ENCODE peak calls at places on chromosomes 5 and 9, in five cellular contexts. One of them, this sample, is unnamed.
A peak's percentile ranks its signal among the peaks of the same experiment; 100 is the strongest.

GRCh38 chr9:21506910-21507795 is 25.0 kb upstream of the IFNE start:
- ATAC-seq in right cardiac atrium: no peak
- ATAC-seq in PC-3: peak; percentile 7
- ATAC-seq in lower lobe of right lung: no peak
- ATAC-seq in A549: no peak
- ATAC-seq in this sample: no peak

GRCh38 chr5:81371354-81371876 is 22.5 kb downstream of the ACOT12 start:
- ATAC-seq in right cardiac atrium: no peak
- ATAC-seq in PC-3: no peak
- ATAC-seq in lower lobe of right lung: no peak
- ATAC-seq in A549: no peak
- ATAC-seq in this sample: no peak

GRCh38 chr5:71633255-71634155 is 46.4 kb downstream of the MCCC2 start:
- ATAC-seq in right cardiac atrium: no peak
- ATAC-seq in PC-3: no peak
- ATAC-seq in lower lobe of right lung: no peak
- ATAC-seq in A549: no peak
- ATAC-seq in this sample: no peak

GRCh38 chr5:69364414-69364813 is 4.9 kb downstream of the AK6 start:
- ATAC-seq in right cardiac atrium: no peak
- ATAC-seq in PC-3: peak; percentile 17
- ATAC-seq in lower lobe of right lung: no peak
- ATAC-seq in A549: peak; percentile 48
- ATAC-seq in this sample: no peak

GRCh38 chr9:111078391-111079038 is 40.2 kb upstream of the LPAR1 start:
- ATAC-seq in right cardiac atrium: no peak
- ATAC-seq in PC-3: no peak
- ATAC-seq in lower lobe of right lung: peak; percentile 29
- ATAC-seq in A549: no peak
- ATAC-seq in this sample: no peak

GRCh38 chr5:68285075-68285827 is 69.7 kb downstream of the PIK3R1 start:
- ATAC-seq in right cardiac atrium: no peak
- ATAC-seq in PC-3: no peak
- ATAC-seq in lower lobe of right lung: peak; percentile 26
- ATAC-seq in A549: no peak
- ATAC-seq in this sample: no peak

GRCh38 chr5:1282139-1282992 is 12.5 kb downstream of the TERT start:
- ATAC-seq in right cardiac atrium: no peak
- ATAC-seq in PC-3: no peak
- ATAC-seq in lower lobe of right lung: no peak
- ATAC-seq in A549: no peak
- ATAC-seq in this sample: no peak

GRCh38 chr5:132376694-132377641 is 7.5 kb downstream of the SLC22A5 start:
- ATAC-seq in right cardiac atrium: peak; percentile 53
- ATAC-seq in PC-3: no peak
- ATAC-seq in lower lobe of right lung: no peak
- ATAC-seq in A549: no peak
- ATAC-seq in this sample: peak; percentile 23

GRCh38 chr5:90932052-90932699 is 373.6 kb downstream of the ADGRV1 start:
- ATAC-seq in right cardiac atrium: peak; percentile 72
- ATAC-seq in PC-3: peak; percentile 80
- ATAC-seq in lower lobe of right lung: peak; percentile 75
- ATAC-seq in A549: peak; percentile 93
- ATAC-seq in this sample: peak; percentile 69

GRCh38 chr5:61298066-61298465 is 34.0 kb upstream of the ZSWIM6 start:
- ATAC-seq in right cardiac atrium: no peak
- ATAC-seq in PC-3: no peak
- ATAC-seq in lower lobe of right lung: no peak
- ATAC-seq in A549: no peak
- ATAC-seq in this sample: no peak

GRCh38 chr5:52895572-52896296 is 93.4 kb upstream of the ITGA2 start:
- ATAC-seq in right cardiac atrium: no peak
- ATAC-seq in PC-3: no peak
- ATAC-seq in lower lobe of right lung: no peak
- ATAC-seq in A549: no peak
- ATAC-seq in this sample: no peak

GRCh38 chr5:64680289-64680688 is 10.0 kb upstream of the SHISAL2B start:
- ATAC-seq in right cardiac atrium: no peak
- ATAC-seq in PC-3: peak; percentile 48
- ATAC-seq in lower lobe of right lung: no peak
- ATAC-seq in A549: peak; percentile 86
- ATAC-seq in this sample: no peak

GRCh38 chr5:54619732-54620582 is 102.4 kb downstream of the SNX18 start:
- ATAC-seq in right cardiac atrium: no peak
- ATAC-seq in PC-3: peak; percentile 81
- ATAC-seq in lower lobe of right lung: peak; percentile 48
- ATAC-seq in A549: no peak
- ATAC-seq in this sample: no peak

GRCh38 chr5:98663521-98663920 is 109.9 kb upstream of the RGMB start:
- ATAC-seq in right cardiac atrium: no peak
- ATAC-seq in PC-3: no peak
- ATAC-seq in lower lobe of right lung: peak; percentile 35
- ATAC-seq in A549: no peak
- ATAC-seq in this sample: no peak

GRCh38 chr9:16704489-16705111 is 165.9 kb downstream of the BNC2 start:
- ATAC-seq in right cardiac atrium: peak; percentile 78
- ATAC-seq in PC-3: peak; percentile 39
- ATAC-seq in lower lobe of right lung: peak; percentile 58
- ATAC-seq in A549: peak; percentile 86
- ATAC-seq in this sample: peak; percentile 74

GRCh38 chr5:181281077-181281983 is 20.4 kb upstream of the TRIM52 start:
- ATAC-seq in right cardiac atrium: no peak
- ATAC-seq in PC-3: no peak
- ATAC-seq in lower lobe of right lung: no peak
- ATAC-seq in A549: no peak
- ATAC-seq in this sample: no peak

GRCh38 chr9:71781391-71781790 is 13.1 kb upstream of the CEMIP2 start:
- ATAC-seq in right cardiac atrium: no peak
- ATAC-seq in PC-3: peak; percentile 42
- ATAC-seq in lower lobe of right lung: no peak
- ATAC-seq in A549: no peak
- ATAC-seq in this sample: no peak

GRCh38 chr9:37574241-37574721 is 1.9 kb downstream of the FBXO10 start:
- ATAC-seq in right cardiac atrium: no peak
- ATAC-seq in PC-3: no peak
- ATAC-seq in lower lobe of right lung: no peak
- ATAC-seq in A549: no peak
- ATAC-seq in this sample: no peak

GRCh38 chr5:69091771-69092170 is 2.0 kb upstream of the SLC30A5 start:
- ATAC-seq in right cardiac atrium: no peak
- ATAC-seq in PC-3: no peak
- ATAC-seq in lower lobe of right lung: no peak
- ATAC-seq in A549: no peak
- ATAC-seq in this sample: no peak

GRCh38 chr9:130239363-130239695 is 26.2 kb upstream of the HMCN2 start:
- ATAC-seq in right cardiac atrium: no peak
- ATAC-seq in PC-3: no peak
- ATAC-seq in lower lobe of right lung: no peak
- ATAC-seq in A549: no peak
- ATAC-seq in this sample: no peak
- H3K4me1 ChIP-seq in right cardiac atrium: no peaks in the 10 kb centered on the region
- H3K4me1 ChIP-seq in PC-3: no peaks in the 10 kb centered on the region
- H3K4me1 ChIP-seq in lower lobe of right lung: peaks cover 30% of the 10 kb centered on the region
- H3K4me1 ChIP-seq in A549: peaks cover 17% of the 10 kb centered on the region
- H3K4me1 ChIP-seq in this sample: no peaks in the 10 kb centered on the region

DNA sequence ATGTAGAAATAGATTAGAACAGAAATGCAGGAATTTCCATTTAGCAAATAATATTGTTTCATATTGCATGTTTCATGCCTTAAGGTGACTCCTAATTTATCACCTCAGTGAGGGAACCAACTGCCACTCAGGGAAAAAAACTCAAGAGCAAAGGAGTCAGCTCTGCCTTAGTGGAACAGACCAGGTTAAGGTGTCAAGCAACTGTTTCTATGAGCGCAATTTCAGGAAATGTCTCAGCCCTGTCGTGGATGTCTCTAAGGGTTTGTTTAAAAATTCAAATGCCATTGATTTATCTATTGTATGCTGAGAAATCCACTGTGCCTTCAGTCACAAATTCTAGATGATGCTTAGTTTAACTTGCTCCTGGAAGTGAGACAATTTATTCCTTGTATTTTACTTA is 34.7 kb upstream of the PDZD2 start:
- ATAC-seq in right cardiac atrium: no peak
- ATAC-seq in PC-3: no peak
- ATAC-seq in lower lobe of right lung: no peak
- ATAC-seq in A549: no peak
- ATAC-seq in this sample: no peak
- H3K4me3 ChIP-seq in right cardiac atrium: no peak overlapping the region
- H3K4me3 ChIP-seq in PC-3: no peak overlapping the region
- H3K4me3 ChIP-seq in lower lobe of right lung: no peak overlapping the region
- H3K4me3 ChIP-seq in A549: no peak overlapping the region
- H3K4me3 ChIP-seq in this sample: no peak overlapping the region

DNA sequence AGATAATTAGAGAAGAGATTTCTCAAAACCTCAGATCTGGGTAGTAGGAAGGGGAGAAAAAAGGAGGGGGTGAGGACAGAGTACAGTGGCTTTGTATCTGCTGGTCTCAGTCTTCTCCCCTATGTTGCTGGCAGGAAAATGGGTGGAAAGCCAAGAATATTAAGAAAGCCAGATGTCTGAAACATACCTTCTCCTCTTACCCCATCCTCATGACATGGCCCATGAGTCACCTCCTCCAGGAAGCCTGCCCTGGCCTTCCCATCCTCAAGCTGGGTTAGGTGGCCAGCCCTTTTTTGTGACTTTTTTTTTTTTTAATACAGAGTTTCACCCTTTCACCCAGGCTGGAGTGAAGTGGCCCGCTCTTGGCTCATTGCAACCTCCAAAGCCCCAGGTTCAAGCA is 61.8 kb downstream of the ABCA1 start:
- ATAC-seq in right cardiac atrium: no peak
- ATAC-seq in PC-3: no peak
- ATAC-seq in lower lobe of right lung: no peak
- ATAC-seq in A549: no peak
- ATAC-seq in this sample: no peak
- H3K4me1 ChIP-seq in right cardiac atrium: peaks cover 3% of the 10 kb centered on the region
- H3K4me1 ChIP-seq in PC-3: peaks cover 41% of the 10 kb centered on the region
- H3K4me1 ChIP-seq in lower lobe of right lung: peaks cover 47% of the 10 kb centered on the region
- H3K4me1 ChIP-seq in A549: peaks cover 47% of the 10 kb centered on the region
- H3K4me1 ChIP-seq in this sample: peaks cover 22% of the 10 kb centered on the region

GRCh38 chr5:6715758-6716633 is 2.8 kb downstream of the TENT4A start:
- ATAC-seq in right cardiac atrium: no peak
- ATAC-seq in PC-3: no peak
- ATAC-seq in lower lobe of right lung: no peak
- ATAC-seq in A549: no peak
- ATAC-seq in this sample: no peak

GRCh38 chr5:6717247-6717646 is 4.0 kb downstream of the TENT4A start:
- ATAC-seq in right cardiac atrium: no peak
- ATAC-seq in PC-3: no peak
- ATAC-seq in lower lobe of right lung: no peak
- ATAC-seq in A549: no peak
- ATAC-seq in this sample: no peak

GRCh38 chr5:6715271-6715670 is 2.0 kb downstream of the TENT4A start:
- ATAC-seq in right cardiac atrium: no peak
- ATAC-seq in PC-3: no peak
- ATAC-seq in lower lobe of right lung: no peak
- ATAC-seq in A549: no peak
- ATAC-seq in this sample: no peak

GRCh38 chr5:6717687-6718086 is 4.5 kb downstream of the TENT4A start:
- ATAC-seq in right cardiac atrium: no peak
- ATAC-seq in PC-3: no peak
- ATAC-seq in lower lobe of right lung: no peak
- ATAC-seq in A549: no peak
- ATAC-seq in this sample: no peak

DNA sequence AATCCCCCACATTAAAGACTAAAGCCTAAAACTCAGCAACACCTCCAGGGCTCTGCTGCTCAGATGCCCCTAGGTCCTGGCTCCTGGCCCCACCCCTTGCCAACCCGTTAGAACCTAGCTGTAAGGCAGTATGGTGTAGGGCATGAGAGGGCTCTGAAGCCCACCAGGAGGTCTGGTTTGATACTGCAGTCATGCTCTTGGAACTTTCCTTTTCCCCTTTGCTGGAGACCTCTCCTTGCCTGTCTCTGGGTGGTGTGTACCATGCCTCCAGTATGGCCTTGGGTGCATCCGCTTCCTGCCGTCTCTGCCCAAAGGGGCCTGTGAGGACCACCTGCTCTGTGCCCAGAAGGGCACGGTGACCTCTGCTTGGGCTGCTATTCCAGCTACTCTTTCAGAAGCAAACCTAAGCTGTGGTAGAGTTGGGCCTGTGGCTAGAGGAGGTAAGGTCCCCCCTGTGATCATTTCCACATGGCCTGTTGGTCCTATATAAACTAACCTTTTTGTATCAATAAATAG is 3.5 kb downstream of the TENT4A start:
- ATAC-seq in right cardiac atrium: no peak
- ATAC-seq in PC-3: no peak
- ATAC-seq in lower lobe of right lung: no peak
- ATAC-seq in A549: no peak
- ATAC-seq in this sample: no peak
- H3K4me3 ChIP-seq in right cardiac atrium: no peak overlapping the region
- H3K4me3 ChIP-seq in PC-3: peak overlapping the region; percentile 87
- H3K4me3 ChIP-seq in lower lobe of right lung: no peak overlapping the region
- H3K4me3 ChIP-seq in A549: no peak overlapping the region
- H3K4me3 ChIP-seq in this sample: no peak overlapping the region

GRCh38 chr9:69071059-69071458 is 35.5 kb downstream of the FXN start:
- ATAC-seq in right cardiac atrium: peak; percentile 34
- ATAC-seq in PC-3: no peak
- ATAC-seq in lower lobe of right lung: no peak
- ATAC-seq in A549: no peak
- ATAC-seq in this sample: no peak

GRCh38 chr9:69076550-69076949 is 41.0 kb downstream of the FXN start:
- ATAC-seq in right cardiac atrium: peak; percentile 32
- ATAC-seq in PC-3: no peak
- ATAC-seq in lower lobe of right lung: no peak
- ATAC-seq in A549: no peak
- ATAC-seq in this sample: peak; percentile 47

GRCh38 chr9:69074801-69075200 is 39.2 kb downstream of the FXN start:
- ATAC-seq in right cardiac atrium: no peak
- ATAC-seq in PC-3: no peak
- ATAC-seq in lower lobe of right lung: no peak
- ATAC-seq in A549: no peak
- ATAC-seq in this sample: no peak

GRCh38 chr9:69070201-69070600 is 34.6 kb downstream of the FXN start:
- ATAC-seq in right cardiac atrium: no peak
- ATAC-seq in PC-3: no peak
- ATAC-seq in lower lobe of right lung: no peak
- ATAC-seq in A549: no peak
- ATAC-seq in this sample: no peak

DNA sequence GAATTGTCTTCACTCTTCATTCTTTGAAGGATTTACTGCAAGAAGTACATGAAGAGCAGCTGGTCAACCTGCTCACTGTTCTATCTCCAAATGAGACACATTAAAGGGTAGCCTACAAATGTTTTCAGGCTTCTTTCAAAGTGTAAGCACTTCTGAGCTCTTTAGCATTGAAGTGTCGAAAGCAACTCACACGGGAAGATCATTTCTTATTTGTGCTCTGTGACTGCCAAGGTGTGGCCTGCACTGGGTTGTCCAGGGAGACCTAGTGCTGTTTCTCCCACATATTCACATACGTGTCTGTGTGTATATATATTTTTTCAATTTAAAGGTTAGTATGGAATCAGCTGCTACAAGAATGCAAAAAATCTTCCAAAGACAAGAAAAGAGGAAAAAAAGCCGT is 37.6 kb downstream of the FXN start:
- ATAC-seq in right cardiac atrium: no peak
- ATAC-seq in PC-3: no peak
- ATAC-seq in lower lobe of right lung: no peak
- ATAC-seq in A549: no peak
- ATAC-seq in this sample: no peak
- H3K4me1 ChIP-seq in right cardiac atrium: peaks cover 7% of the 10 kb centered on the region
- H3K4me1 ChIP-seq in PC-3: no peaks in the 10 kb centered on the region
- H3K4me1 ChIP-seq in lower lobe of right lung: no peaks in the 10 kb centered on the region
- H3K4me1 ChIP-seq in A549: no peaks in the 10 kb centered on the region
- H3K4me1 ChIP-seq in this sample: no peaks in the 10 kb centered on the region

This sample was measured in gastroesophageal sphincter.